ENCODE peak calls at places on chromosomes 7 and 10, in five cellular contexts. One of them, this sample, is unnamed.

GRCh38 chr7:18684899-18685298 is 189.3 kb downstream of the HDAC9 start:
- DNase-seq in mammary epithelial cell: no peak
- DNase-seq in ovary: no peak
- DNase-seq in fibroblast of pulmonary artery: no peak
- DNase-seq in tibial artery: no peak
- DNase-seq in this sample: peak

GRCh38 chr7:116571037-116571436 is 46.2 kb downstream of the CAV1 start:
- DNase-seq in mammary epithelial cell: peak
- DNase-seq in ovary: no peak
- DNase-seq in fibroblast of pulmonary artery: peak
- DNase-seq in tibial artery: no peak
- DNase-seq in this sample: peak

GRCh38 chr7:120110169-120110568 is 162.8 kb upstream of the KCND2 start:
- DNase-seq in mammary epithelial cell: peak
- DNase-seq in ovary: no peak
- DNase-seq in fibroblast of pulmonary artery: no peak
- DNase-seq in tibial artery: no peak
- DNase-seq in this sample: no peak

GRCh38 chr7:79531116-79531515 is 77.6 kb upstream of the MAGI2 start:
- DNase-seq in mammary epithelial cell: no peak
- DNase-seq in ovary: no peak
- DNase-seq in fibroblast of pulmonary artery: no peak
- DNase-seq in tibial artery: no peak
- DNase-seq in this sample: no peak

GRCh38 chr7:6234384-6234783 is 38.0 kb downstream of the CYTH3 start:
- DNase-seq in mammary epithelial cell: no peak
- DNase-seq in ovary: no peak
- DNase-seq in fibroblast of pulmonary artery: no peak
- DNase-seq in tibial artery: no peak
- DNase-seq in this sample: no peak

GRCh38 chr7:43784030-43785001 is 25.8 kb downstream of the BLVRA start:
- DNase-seq in mammary epithelial cell: no peak
- DNase-seq in ovary: no peak
- DNase-seq in fibroblast of pulmonary artery: peak
- DNase-seq in tibial artery: no peak
- DNase-seq in this sample: no peak

GRCh38 chr7:13551503-13551902 is 438.0 kb downstream of the ETV1 start:
- DNase-seq in mammary epithelial cell: no peak
- DNase-seq in ovary: no peak
- DNase-seq in fibroblast of pulmonary artery: no peak
- DNase-seq in tibial artery: no peak
- DNase-seq in this sample: peak

GRCh38 chr7:142785841-142786250 is 15.1 kb downstream of the PRSS2 start:
- DNase-seq in mammary epithelial cell: no peak
- DNase-seq in ovary: no peak
- DNase-seq in fibroblast of pulmonary artery: no peak
- DNase-seq in tibial artery: no peak
- DNase-seq in this sample: no peak

GRCh38 chr7:19442016-19442785 is 266.6 kb downstream of the POLR1F start:
- DNase-seq in mammary epithelial cell: peak
- DNase-seq in ovary: no peak
- DNase-seq in fibroblast of pulmonary artery: peak
- DNase-seq in tibial artery: no peak
- DNase-seq in this sample: peak

GRCh38 chr7:47266131-47266706 is 315.7 kb downstream of the TNS3 start:
- DNase-seq in mammary epithelial cell: peak
- DNase-seq in ovary: peak
- DNase-seq in fibroblast of pulmonary artery: peak
- DNase-seq in tibial artery: peak
- DNase-seq in this sample: peak

GRCh38 chr7:5699951-5700384 is 81.5 kb downstream of the RNF216 start:
- DNase-seq in mammary epithelial cell: peak
- DNase-seq in ovary: no peak
- DNase-seq in fibroblast of pulmonary artery: no peak
- DNase-seq in tibial artery: no peak
- DNase-seq in this sample: no peak

GRCh38 chr10:65675236-65675635 is 1250.6 kb upstream of the LRRTM3 start:
- DNase-seq in mammary epithelial cell: no peak
- DNase-seq in ovary: no peak
- DNase-seq in fibroblast of pulmonary artery: no peak
- DNase-seq in tibial artery: no peak
- DNase-seq in this sample: no peak

DNA sequence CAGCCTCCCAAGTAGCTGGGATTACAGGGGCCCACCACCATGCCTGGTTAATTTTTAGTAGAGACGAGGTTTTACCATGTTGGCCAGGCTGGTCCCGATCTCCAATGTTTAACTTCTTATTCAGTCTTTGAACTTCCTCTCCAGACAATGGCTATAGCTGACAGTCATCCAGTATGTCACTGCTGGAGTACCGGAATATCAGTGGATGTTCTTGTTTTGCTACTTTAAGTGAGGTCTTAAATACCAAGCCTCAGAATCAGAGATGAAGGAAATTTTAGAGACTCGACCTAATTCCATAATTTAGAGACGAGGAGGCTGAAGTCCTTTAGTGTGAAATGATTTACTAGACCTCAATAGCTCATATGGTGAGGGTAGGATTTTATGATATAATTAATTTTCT is 294.8 kb upstream of the KLF6 start:
- DNase-seq in mammary epithelial cell: no peak
- DNase-seq in ovary: no peak
- DNase-seq in fibroblast of pulmonary artery: no peak
- DNase-seq in tibial artery: no peak
- DNase-seq in this sample: no peak
- TF ChIP-seq CTCF in mammary epithelial cell: no peak
- TF ChIP-seq CTCF in ovary: no peak
- TF ChIP-seq CTCF in fibroblast of pulmonary artery: no peak
- TF ChIP-seq CTCF in tibial artery: no peak
- TF ChIP-seq CTCF in this sample: no peak

GRCh38 chr7:519974-520458 is 370 bp upstream of the PDGFA start:
- DNase-seq in mammary epithelial cell: peak
- DNase-seq in ovary: peak
- DNase-seq in fibroblast of pulmonary artery: peak
- DNase-seq in tibial artery: no peak
- DNase-seq in this sample: peak
- TF ChIP-seq CTCF in mammary epithelial cell: peak
- TF ChIP-seq CTCF in ovary: no peak
- TF ChIP-seq CTCF in fibroblast of pulmonary artery: no peak
- TF ChIP-seq CTCF in tibial artery: peak
- TF ChIP-seq CTCF in this sample: no peak

GRCh38 chr10:84770824-84771223 is 442.4 kb downstream of the CCSER2 start:
- DNase-seq in mammary epithelial cell: no peak
- DNase-seq in ovary: no peak
- DNase-seq in fibroblast of pulmonary artery: no peak
- DNase-seq in tibial artery: no peak
- DNase-seq in this sample: no peak
- TF ChIP-seq CTCF in mammary epithelial cell: no peak
- TF ChIP-seq CTCF in ovary: no peak
- TF ChIP-seq CTCF in fibroblast of pulmonary artery: no peak
- TF ChIP-seq CTCF in tibial artery: no peak
- TF ChIP-seq CTCF in this sample: no peak

GRCh38 chr7:148286150-148286549 is 304.4 kb upstream of the C7orf33 start:
- DNase-seq in mammary epithelial cell: peak
- DNase-seq in ovary: no peak
- DNase-seq in fibroblast of pulmonary artery: no peak
- DNase-seq in tibial artery: no peak
- DNase-seq in this sample: no peak
- TF ChIP-seq CTCF in mammary epithelial cell: peak
- TF ChIP-seq CTCF in ovary: no peak
- TF ChIP-seq CTCF in fibroblast of pulmonary artery: peak
- TF ChIP-seq CTCF in tibial artery: peak
- TF ChIP-seq CTCF in this sample: peak

GRCh38 chr7:17651296-17651695 is 289.0 kb downstream of the SNX13 start:
- DNase-seq in mammary epithelial cell: no peak
- DNase-seq in ovary: no peak
- DNase-seq in fibroblast of pulmonary artery: no peak
- DNase-seq in tibial artery: no peak
- DNase-seq in this sample: no peak

GRCh38 chr7:17645500-17645899 is 294.8 kb downstream of the SNX13 start:
- DNase-seq in mammary epithelial cell: no peak
- DNase-seq in ovary: no peak
- DNase-seq in fibroblast of pulmonary artery: no peak
- DNase-seq in tibial artery: no peak
- DNase-seq in this sample: no peak

GRCh38 chr7:17640730-17641377 is 299.4 kb downstream of the SNX13 start:
- DNase-seq in mammary epithelial cell: no peak
- DNase-seq in ovary: no peak
- DNase-seq in fibroblast of pulmonary artery: peak
- DNase-seq in tibial artery: no peak
- DNase-seq in this sample: no peak

GRCh38 chr7:17651926-17652385 is 288.3 kb downstream of the SNX13 start:
- DNase-seq in mammary epithelial cell: peak
- DNase-seq in ovary: no peak
- DNase-seq in fibroblast of pulmonary artery: peak
- DNase-seq in tibial artery: no peak
- DNase-seq in this sample: peak

GRCh38 chr7:17646181-17646956 is 293.9 kb downstream of the SNX13 start:
- DNase-seq in mammary epithelial cell: peak
- DNase-seq in ovary: no peak
- DNase-seq in fibroblast of pulmonary artery: peak
- DNase-seq in tibial artery: no peak
- DNase-seq in this sample: peak
- TF ChIP-seq CTCF in mammary epithelial cell: peak
- TF ChIP-seq CTCF in ovary: no peak
- TF ChIP-seq CTCF in fibroblast of pulmonary artery: peak
- TF ChIP-seq CTCF in tibial artery: peak
- TF ChIP-seq CTCF in this sample: peak

DNA sequence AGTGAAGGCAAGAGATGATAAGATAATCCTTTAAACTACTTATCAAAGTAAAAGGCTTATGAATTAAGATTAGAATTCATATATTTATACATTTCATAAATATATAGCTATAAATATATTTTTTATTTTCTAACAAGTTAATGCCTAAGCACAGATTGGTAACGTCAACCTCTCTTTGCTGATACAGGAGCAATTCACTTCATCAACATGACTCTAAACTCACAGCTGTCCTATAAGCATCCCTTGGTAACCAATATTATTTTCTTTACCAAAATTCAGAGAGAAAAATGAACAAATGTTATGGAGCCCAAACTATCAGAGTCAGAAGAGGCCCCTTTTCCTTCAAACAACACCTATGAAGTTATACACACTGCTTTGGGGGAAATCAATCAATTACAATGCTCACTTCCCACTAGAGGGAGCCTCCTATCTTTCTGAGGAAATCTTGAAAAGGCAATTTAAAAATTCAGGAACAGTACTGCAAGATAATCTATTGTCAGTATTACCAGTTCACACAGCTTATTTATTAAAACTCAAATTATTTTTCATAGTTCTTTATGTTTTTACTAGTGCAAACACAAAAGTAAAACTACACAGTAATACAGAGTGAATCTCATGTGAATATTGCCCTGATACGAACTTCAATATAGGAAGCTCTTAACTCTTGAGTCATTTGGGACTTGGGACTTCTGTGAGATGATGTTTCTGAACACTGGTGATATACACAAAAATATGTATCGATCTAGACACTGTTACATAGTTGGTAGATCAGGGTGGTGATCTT is 51.0 kb upstream of the NOBOX start:
- DNase-seq in mammary epithelial cell: no peak
- DNase-seq in ovary: no peak
- DNase-seq in fibroblast of pulmonary artery: peak
- DNase-seq in tibial artery: no peak
- DNase-seq in this sample: no peak
- TF ChIP-seq CTCF in mammary epithelial cell: peak
- TF ChIP-seq CTCF in ovary: no peak
- TF ChIP-seq CTCF in fibroblast of pulmonary artery: peak
- TF ChIP-seq CTCF in tibial artery: peak
- TF ChIP-seq CTCF in this sample: peak

DNA sequence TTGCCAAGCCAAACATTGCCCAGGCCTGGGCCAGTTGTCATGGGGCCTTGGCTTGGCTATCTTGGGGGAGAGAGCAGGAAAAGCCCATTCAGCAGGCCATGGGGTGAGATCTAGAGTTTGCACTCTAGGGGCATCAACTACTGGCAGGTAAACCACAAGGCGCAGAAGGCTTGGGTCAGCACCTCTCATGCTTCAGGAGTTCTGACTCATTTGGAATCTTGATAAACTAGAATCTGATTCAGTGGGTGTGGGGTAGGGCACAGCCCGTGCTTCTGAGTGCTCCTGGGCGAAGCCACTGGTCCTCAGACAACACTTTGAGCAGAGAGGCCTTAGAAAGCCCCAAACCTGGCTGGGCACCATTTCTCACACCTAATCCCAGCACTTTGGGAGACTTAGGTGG is 81.1 kb downstream of the RGS10 start:
- DNase-seq in mammary epithelial cell: peak
- DNase-seq in ovary: no peak
- DNase-seq in fibroblast of pulmonary artery: no peak
- DNase-seq in tibial artery: no peak
- DNase-seq in this sample: no peak
- TF ChIP-seq CTCF in mammary epithelial cell: peak
- TF ChIP-seq CTCF in ovary: no peak
- TF ChIP-seq CTCF in fibroblast of pulmonary artery: no peak
- TF ChIP-seq CTCF in tibial artery: no peak
- TF ChIP-seq CTCF in this sample: no peak

This sample was measured in astrocyte.